ENCODE peak calls at places on chromosomes 4 and X, in five cellular contexts. F is right lobe of liver, J is lower lobe of right lung, S is GM06990, N is suprapubic skin. D is an unnamed sample.

GRCh38 chr4:38230821-38231583 is 270.8 kb downstream of the PTTG2 start:
- DNase-seq in J (no peak), N (no peak), S (no peak), F (no peak), D (no peak)

GRCh38 chrX:40176979-40177430 is 79.2 kb upstream of the BCOR start:
- DNase-seq in S (no peak), J (peak), N (peak), F (peak), D (no peak)

GRCh38 chr4:55021214-55021613 is 104.2 kb downstream of the KDR start:
- DNase-seq in F (no peak), N (no peak), S (no peak), J (no peak), D (no peak)

GRCh38 chrX:95718746-95719145 is 965.9 kb upstream of the DIAPH2 start:
- DNase-seq in F (no peak), J (no peak), N (no peak), S (no peak), D (no peak)

GRCh38 chr4:25235401-25235800 is 1.6 kb downstream of the PI4K2B start:
- DNase-seq in N (no peak), S (no peak), F (no peak), J (no peak), D (peak)

GRCh38 chr4:147518846-147519767 is 38.2 kb downstream of the EDNRA start:
- DNase-seq in J (peak), F (no peak), N (no peak), S (peak), D (peak)

GRCh38 chrX:140050906-140051305 is 85.6 kb upstream of the CXorf66 start:
- DNase-seq in N (no peak), J (no peak), S (no peak), F (no peak), D (no peak)

GRCh38 chrX:7214251-7214650 is 66.3 kb upstream of the PUDP start:
- DNase-seq in F (no peak), S (no peak), J (no peak), N (no peak), D (no peak)

GRCh38 chr4:121778991-121779628 is 14.1 kb upstream of the SMIM43 start:
- DNase-seq in N (no peak), S (no peak), F (no peak), J (no peak), D (no peak)

GRCh38 chr4:83282049-83282535 is 2.5 kb downstream of the COQ2 start:
- DNase-seq in N (no peak), S (no peak), F (no peak), J (no peak), D (peak)

GRCh38 chr4:86359944-86360478 is at the start of gene MAPK10:
- DNase-seq in F (no peak), S (peak), N (peak), J (peak), D (peak)

GRCh38 chrX:136780738-136781137 is at the start of gene ARHGEF6:
- DNase-seq in S (no peak), N (no peak), J (no peak), F (no peak), D (peak)
- H3K4me3 ChIP-seq in S (peak), N (peak), J (peak), F (peak), D (peak)

GRCh38 chr4:122912810-122913575 is 9.4 kb downstream of the NUDT6 start:
- DNase-seq in F (no peak), J (no peak), S (no peak), N (no peak), D (no peak)

GRCh38 chr4:122914938-122915337 is 7.5 kb downstream of the NUDT6 start:
- DNase-seq in S (no peak), J (no peak), F (no peak), N (no peak), D (no peak)

GRCh38 chr4:122911588-122911987 is 10.8 kb downstream of the NUDT6 start:
- DNase-seq in J (no peak), S (no peak), F (no peak), N (no peak), D (no peak)

GRCh38 chr4:122917731-122918130 is 4.7 kb downstream of the NUDT6 start:
- DNase-seq in J (no peak), S (no peak), F (no peak), N (no peak), D (no peak)

GRCh38 chr4:122914292-122914904 is 8.0 kb downstream of the NUDT6 start:
- DNase-seq in F (no peak), J (no peak), S (peak), N (no peak), D (peak)
- TF ChIP-seq CTCF in F (no peak), J (peak), S (peak), N (no peak), D (peak)

DNA sequence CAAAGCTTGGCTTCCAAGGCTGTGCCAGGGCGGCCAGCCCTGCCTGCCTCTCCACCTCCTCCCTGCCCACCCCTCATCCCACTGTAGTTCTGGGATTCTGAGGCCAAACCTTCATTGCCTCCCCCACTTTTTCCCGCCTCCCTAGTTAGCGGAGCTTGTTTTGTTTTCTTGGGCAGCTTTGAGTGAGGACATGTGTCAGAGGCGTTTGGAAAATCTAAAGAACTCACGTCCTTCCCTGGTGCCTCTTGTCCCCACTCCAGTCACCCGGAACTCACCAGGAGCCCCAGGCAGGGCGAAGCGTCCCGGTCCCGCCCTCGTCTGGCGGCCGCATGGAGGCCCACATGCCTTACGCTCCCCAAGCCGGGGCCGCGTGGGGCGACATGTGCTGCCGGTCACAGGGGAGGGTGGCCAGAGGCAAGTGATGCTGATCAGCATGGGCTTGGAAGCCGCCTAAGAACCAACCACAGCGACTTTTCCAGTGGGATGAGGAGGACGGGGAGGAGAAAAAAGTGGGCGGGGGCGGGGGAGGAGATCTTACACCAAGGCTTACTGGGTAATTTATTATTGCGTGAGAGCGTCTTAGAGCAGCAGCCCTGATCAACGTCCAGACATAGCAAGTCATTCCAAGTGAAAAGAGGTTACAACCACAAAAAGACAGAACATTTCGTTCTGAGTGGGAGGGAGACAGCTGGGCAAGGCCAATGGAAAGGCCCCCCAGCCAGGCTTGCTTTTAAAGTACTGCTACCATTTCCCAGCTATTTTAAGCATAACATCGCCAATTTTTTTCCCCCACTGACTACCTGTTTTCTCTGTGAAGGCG is 48.5 kb downstream of the PRPS1 start:
- DNase-seq in S (peak), F (peak), J (peak), N (peak), D (no peak)
- H3K4me3 ChIP-seq in S (peak), F (peak), J (peak), N (peak), D (no peak)

GRCh38 chrX:101759000-101759399 is 99.3 kb upstream of the ARMCX2 start:
- DNase-seq in F (no peak), S (no peak), N (no peak), J (no peak), D (peak)
- TF ChIP-seq CTCF in F (peak), S (peak), N (peak), J (peak), D (peak)

D was measured in GM12865.